ENCODE peak calls at places on chromosomes 16 and 17, in six cellular contexts. One of them, this sample, is unnamed. For H3K9me2, the result is how much of the 10 kb centered on the place peaks cover.

GRCh38 chr17:6474906-6475305 is 30.7 kb downstream of the PIMREG start:
- DNase-seq in MM.1S: no peak
- DNase-seq in OCI-LY7: no peak
- DNase-seq in GM23248: no peak
- DNase-seq in HCT116: no peak
- DNase-seq in SK-N-SH: no peak
- DNase-seq in this sample: no peak

GRCh38 chr17:73191443-73192218 is 1.2 kb upstream of the COG1 start:
- DNase-seq in GM23248: peak
- DNase-seq in OCI-LY7: peak
- DNase-seq in HCT116: peak
- DNase-seq in MM.1S: peak
- DNase-seq in SK-N-SH: peak
- DNase-seq in this sample: peak

GRCh38 chr16:68003031-68003430 is 3.7 kb upstream of the DPEP2 start:
- DNase-seq in MM.1S: no peak
- DNase-seq in HCT116: no peak
- DNase-seq in OCI-LY7: no peak
- DNase-seq in SK-N-SH: no peak
- DNase-seq in GM23248: peak
- DNase-seq in this sample: no peak

GRCh38 chr16:72876221-72876620 is 171.7 kb downstream of the ZFHX3 start:
- DNase-seq in SK-N-SH: no peak
- DNase-seq in HCT116: no peak
- DNase-seq in GM23248: no peak
- DNase-seq in MM.1S: no peak
- DNase-seq in OCI-LY7: no peak
- DNase-seq in this sample: no peak

GRCh38 chr16:79307214-79307613 is 293.3 kb downstream of the MAF start:
- DNase-seq in MM.1S: no peak
- DNase-seq in GM23248: no peak
- DNase-seq in SK-N-SH: no peak
- DNase-seq in HCT116: no peak
- DNase-seq in OCI-LY7: no peak
- DNase-seq in this sample: no peak

GRCh38 chr16:86219655-86220445 is 290.5 kb upstream of the FOXF1 start:
- DNase-seq in SK-N-SH: no peak
- DNase-seq in GM23248: no peak
- DNase-seq in MM.1S: no peak
- DNase-seq in OCI-LY7: no peak
- DNase-seq in HCT116: no peak
- DNase-seq in this sample: no peak

GRCh38 chr16:4101421-4102275 is 14.6 kb downstream of the ADCY9 start:
- DNase-seq in SK-N-SH: no peak
- DNase-seq in HCT116: no peak
- DNase-seq in GM23248: no peak
- DNase-seq in OCI-LY7: no peak
- DNase-seq in MM.1S: no peak
- DNase-seq in this sample: no peak

GRCh38 chr16:57570301-57571070 is 28.0 kb downstream of the ADGRG5 start:
- DNase-seq in SK-N-SH: no peak
- DNase-seq in GM23248: no peak
- DNase-seq in HCT116: no peak
- DNase-seq in MM.1S: no peak
- DNase-seq in OCI-LY7: no peak
- DNase-seq in this sample: no peak

GRCh38 chr17:75499313-75500022 is 15.9 kb downstream of the CASKIN2 start:
- DNase-seq in MM.1S: no peak
- DNase-seq in OCI-LY7: no peak
- DNase-seq in GM23248: no peak
- DNase-seq in SK-N-SH: peak
- DNase-seq in HCT116: no peak
- DNase-seq in this sample: no peak

GRCh38 chr16:87192418-87193073 is 124.6 kb downstream of the C16orf95 start:
- DNase-seq in MM.1S: no peak
- DNase-seq in SK-N-SH: no peak
- DNase-seq in GM23248: no peak
- DNase-seq in OCI-LY7: no peak
- DNase-seq in HCT116: no peak
- DNase-seq in this sample: no peak

GRCh38 chr16:88705076-88705684 is 1.0 kb downstream of the RNF166 start:
- DNase-seq in HCT116: no peak
- DNase-seq in SK-N-SH: no peak
- DNase-seq in GM23248: peak
- DNase-seq in OCI-LY7: peak
- DNase-seq in MM.1S: peak
- DNase-seq in this sample: no peak

GRCh38 chr17:79971651-79972050 is 64.0 kb downstream of the TBC1D16 start:
- DNase-seq in GM23248: no peak
- DNase-seq in MM.1S: no peak
- DNase-seq in OCI-LY7: no peak
- DNase-seq in HCT116: no peak
- DNase-seq in SK-N-SH: no peak
- DNase-seq in this sample: no peak

GRCh38 chr16:85838381-85838780 is 38.9 kb downstream of the COX4I1 start:
- DNase-seq in MM.1S: no peak
- DNase-seq in HCT116: no peak
- DNase-seq in OCI-LY7: no peak
- DNase-seq in SK-N-SH: no peak
- DNase-seq in GM23248: no peak
- DNase-seq in this sample: no peak

GRCh38 chr16:8596581-8596980 is 6.3 kb upstream of the TMEM114 start:
- DNase-seq in SK-N-SH: no peak
- DNase-seq in MM.1S: no peak
- DNase-seq in HCT116: no peak
- DNase-seq in OCI-LY7: no peak
- DNase-seq in GM23248: no peak
- DNase-seq in this sample: no peak

GRCh38 chr16:69435977-69436729 is 11.7 kb downstream of the CYB5B start:
- DNase-seq in SK-N-SH: no peak
- DNase-seq in HCT116: no peak
- DNase-seq in GM23248: no peak
- DNase-seq in OCI-LY7: peak
- DNase-seq in MM.1S: no peak
- DNase-seq in this sample: no peak

GRCh38 chr16:3094289-3095027 is 4.6 kb downstream of the ZSCAN10 start:
- DNase-seq in SK-N-SH: peak
- DNase-seq in OCI-LY7: peak
- DNase-seq in GM23248: peak
- DNase-seq in MM.1S: peak
- DNase-seq in HCT116: peak
- DNase-seq in this sample: peak

GRCh38 chr17:61718022-61718421 is 127.0 kb upstream of the NACA2 start:
- DNase-seq in MM.1S: no peak
- DNase-seq in HCT116: no peak
- DNase-seq in OCI-LY7: no peak
- DNase-seq in GM23248: no peak
- DNase-seq in SK-N-SH: no peak
- DNase-seq in this sample: no peak

GRCh38 chr17:50027639-50028206 is 28.2 kb upstream of the ITGA3 start:
- DNase-seq in OCI-LY7: no peak
- DNase-seq in SK-N-SH: peak
- DNase-seq in GM23248: peak
- DNase-seq in HCT116: peak
- DNase-seq in MM.1S: no peak
- DNase-seq in this sample: peak

GRCh38 chr16:8469102-8469778 is 121.1 kb downstream of the TMEM114 start:
- DNase-seq in OCI-LY7: no peak
- DNase-seq in MM.1S: no peak
- DNase-seq in GM23248: no peak
- DNase-seq in HCT116: no peak
- DNase-seq in SK-N-SH: peak
- DNase-seq in this sample: no peak

GRCh38 chr16:25064967-25065366 is 46.6 kb upstream of the LCMT1 start:
- DNase-seq in MM.1S: no peak
- DNase-seq in HCT116: no peak
- DNase-seq in OCI-LY7: no peak
- DNase-seq in SK-N-SH: no peak
- DNase-seq in GM23248: peak
- DNase-seq in this sample: no peak

GRCh38 chr16:51922476-51922875 is 624.5 kb downstream of the TOX3 start:
- DNase-seq in OCI-LY7: no peak
- DNase-seq in MM.1S: no peak
- DNase-seq in HCT116: no peak
- DNase-seq in SK-N-SH: no peak
- DNase-seq in GM23248: no peak
- DNase-seq in this sample: no peak

GRCh38 chr17:76275382-76276068 is 10.4 kb downstream of the UBALD2 start:
- DNase-seq in SK-N-SH: peak
- DNase-seq in GM23248: no peak
- DNase-seq in OCI-LY7: no peak
- DNase-seq in MM.1S: no peak
- DNase-seq in HCT116: no peak
- DNase-seq in this sample: no peak

GRCh38 chr17:7837375-7838290 is 3.6 kb downstream of the KDM6B start:
- DNase-seq in HCT116: no peak
- DNase-seq in MM.1S: no peak
- DNase-seq in SK-N-SH: no peak
- DNase-seq in GM23248: peak
- DNase-seq in OCI-LY7: peak
- DNase-seq in this sample: no peak

GRCh38 chr17:63365366-63366237 is 80.5 kb downstream of the CYB561 start:
- DNase-seq in GM23248: peak
- DNase-seq in MM.1S: no peak
- DNase-seq in SK-N-SH: no peak
- DNase-seq in HCT116: no peak
- DNase-seq in OCI-LY7: no peak
- DNase-seq in this sample: no peak

GRCh38 chr17:59362811-59363205 is 31.4 kb downstream of the YPEL2 start:
- DNase-seq in HCT116: no peak
- DNase-seq in GM23248: no peak
- DNase-seq in MM.1S: no peak
- DNase-seq in SK-N-SH: no peak
- DNase-seq in OCI-LY7: no peak
- DNase-seq in this sample: no peak

GRCh38 chr17:57107498-57108101 is 22.6 kb downstream of the AKAP1 start:
- DNase-seq in HCT116: peak
- DNase-seq in SK-N-SH: no peak
- DNase-seq in OCI-LY7: no peak
- DNase-seq in GM23248: peak
- DNase-seq in MM.1S: no peak
- DNase-seq in this sample: peak

GRCh38 chr16:85928411-85928820 is 29.5 kb downstream of the IRF8 start:
- DNase-seq in HCT116: no peak
- DNase-seq in GM23248: peak
- DNase-seq in MM.1S: no peak
- DNase-seq in OCI-LY7: no peak
- DNase-seq in SK-N-SH: no peak
- DNase-seq in this sample: no peak

GRCh38 chr17:6498798-6499540 is 54.7 kb downstream of the PIMREG start:
- DNase-seq in HCT116: no peak
- DNase-seq in SK-N-SH: no peak
- DNase-seq in OCI-LY7: no peak
- DNase-seq in MM.1S: no peak
- DNase-seq in GM23248: no peak
- DNase-seq in this sample: no peak

GRCh38 chr17:40352779-40353394 is 11.7 kb downstream of the GJD3 start:
- DNase-seq in GM23248: no peak
- DNase-seq in MM.1S: no peak
- DNase-seq in SK-N-SH: no peak
- DNase-seq in OCI-LY7: no peak
- DNase-seq in HCT116: no peak
- DNase-seq in this sample: no peak

GRCh38 chr17:40349477-40350409 is 14.8 kb downstream of the GJD3 start:
- DNase-seq in MM.1S: no peak
- DNase-seq in SK-N-SH: no peak
- DNase-seq in HCT116: no peak
- DNase-seq in OCI-LY7: no peak
- DNase-seq in GM23248: peak
- DNase-seq in this sample: peak

GRCh38 chr17:40350410-40351184 is 13.9 kb downstream of the GJD3 start:
- DNase-seq in HCT116: no peak
- DNase-seq in GM23248: no peak
- DNase-seq in MM.1S: no peak
- DNase-seq in OCI-LY7: no peak
- DNase-seq in SK-N-SH: peak
- DNase-seq in this sample: no peak

GRCh38 chr17:40352044-40352778 is 12.3 kb downstream of the GJD3 start:
- DNase-seq in GM23248: no peak
- DNase-seq in HCT116: no peak
- DNase-seq in OCI-LY7: no peak
- DNase-seq in MM.1S: no peak
- DNase-seq in SK-N-SH: no peak
- DNase-seq in this sample: no peak

GRCh38 chr17:40351185-40352043 is 13.1 kb downstream of the GJD3 start:
- DNase-seq in GM23248: no peak
- DNase-seq in HCT116: no peak
- DNase-seq in OCI-LY7: no peak
- DNase-seq in MM.1S: no peak
- DNase-seq in SK-N-SH: peak
- DNase-seq in this sample: no peak
- H3K9me2 ChIP-seq in GM23248: under half
- H3K9me2 ChIP-seq in HCT116: under half
- H3K9me2 ChIP-seq in OCI-LY7: under half
- H3K9me2 ChIP-seq in MM.1S: under half
- H3K9me2 ChIP-seq in SK-N-SH: under half
- H3K9me2 ChIP-seq in this sample: under half

DNA sequence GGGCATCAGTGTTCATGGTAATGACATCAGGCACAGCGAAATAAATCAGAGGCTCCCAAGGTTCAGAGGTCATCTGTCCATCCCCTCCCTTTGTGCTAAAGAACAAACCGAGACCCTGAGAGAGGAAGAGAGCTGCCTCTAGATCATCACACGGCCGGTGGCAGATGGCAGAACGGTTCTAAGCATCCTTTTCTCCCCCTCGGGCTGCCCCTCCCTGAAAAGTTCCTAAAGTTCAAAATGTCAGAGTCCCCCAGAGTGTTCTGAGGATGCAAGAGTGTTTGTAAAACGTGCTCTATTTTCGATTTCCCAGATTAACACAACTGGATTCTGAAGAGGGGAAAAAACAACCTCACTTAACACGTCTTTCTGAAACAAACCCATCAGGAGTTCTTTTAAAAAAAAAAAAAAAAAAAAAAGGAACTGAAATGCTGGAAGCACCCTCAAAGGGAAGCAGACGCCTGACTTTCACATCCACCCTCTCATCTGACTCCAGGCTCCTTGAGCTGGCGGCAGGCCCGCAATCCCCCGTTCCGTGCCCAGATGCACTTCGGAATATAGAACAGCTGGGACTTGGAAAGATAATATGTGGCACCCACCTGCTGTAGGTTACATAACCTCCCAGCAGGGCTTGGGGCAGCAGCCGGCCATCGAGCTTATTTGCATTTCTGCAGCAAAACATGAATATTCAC is 115.5 kb upstream of the SMURF2 start:
- DNase-seq in SK-N-SH: peak
- DNase-seq in OCI-LY7: peak
- DNase-seq in GM23248: no peak
- DNase-seq in MM.1S: peak
- DNase-seq in HCT116: no peak
- DNase-seq in this sample: no peak
- TF ChIP-seq EZH2phosphoT487 in SK-N-SH: no peak
- TF ChIP-seq EZH2phosphoT487 in OCI-LY7: no peak
- TF ChIP-seq EZH2phosphoT487 in GM23248: no peak
- TF ChIP-seq EZH2phosphoT487 in MM.1S: no peak
- TF ChIP-seq EZH2phosphoT487 in HCT116: no peak
- TF ChIP-seq EZH2phosphoT487 in this sample: no peak

GRCh38 chr17:82752371-82753200 is 721 bp downstream of the TBCD start:
- DNase-seq in GM23248: peak
- DNase-seq in MM.1S: peak
- DNase-seq in HCT116: no peak
- DNase-seq in SK-N-SH: peak
- DNase-seq in OCI-LY7: peak
- DNase-seq in this sample: no peak
- H3K9me2 ChIP-seq in GM23248: under half
- H3K9me2 ChIP-seq in MM.1S: under half
- H3K9me2 ChIP-seq in HCT116: under half
- H3K9me2 ChIP-seq in SK-N-SH: under half
- H3K9me2 ChIP-seq in OCI-LY7: under half
- H3K9me2 ChIP-seq in this sample: under half

GRCh38 chr16:84724619-84725307 is 25.0 kb downstream of the USP10 start:
- DNase-seq in HCT116: no peak
- DNase-seq in MM.1S: no peak
- DNase-seq in GM23248: peak
- DNase-seq in OCI-LY7: peak
- DNase-seq in SK-N-SH: no peak
- DNase-seq in this sample: no peak
- TF ChIP-seq EZH2phosphoT487 in HCT116: no peak
- TF ChIP-seq EZH2phosphoT487 in MM.1S: no peak
- TF ChIP-seq EZH2phosphoT487 in GM23248: no peak
- TF ChIP-seq EZH2phosphoT487 in OCI-LY7: no peak
- TF ChIP-seq EZH2phosphoT487 in SK-N-SH: no peak
- TF ChIP-seq EZH2phosphoT487 in this sample: no peak